ENCODE peak calls at places on chromosomes 4 and X, in eight cellular contexts. K, L, B, V, Q, N, O and S are unnamed samples.

GRCh38 chr4:83113429-83113786 is 1.1 kb downstream of the PLAC8 start:
- DNase-seq in K (no peak), L (no peak), B (no peak), V (no peak), Q (peak), N (no peak), O (no peak), S (peak)

GRCh38 chr4:16227462-16227868 is 1.2 kb upstream of the TAPT1 start:
- DNase-seq in K (no peak), L (no peak), B (no peak), V (no peak), Q (peak), N (peak), O (no peak), S (peak)

GRCh38 chr4:6996481-6996880 is 46.7 kb upstream of the TADA2B start:
- DNase-seq in K (no peak), L (no peak), B (no peak), V (no peak), Q (no peak), N (no peak), O (no peak), S (no peak)

GRCh38 chr4:173014113-173014558 is 154.5 kb upstream of the GALNT7 start:
- DNase-seq in K (no peak), L (no peak), B (no peak), V (peak), Q (peak), N (peak), O (no peak), S (peak)

GRCh38 chr4:123060039-123060770 is 137.8 kb upstream of the NUDT6 start:
- DNase-seq in K (no peak), L (no peak), B (no peak), V (no peak), Q (no peak), N (no peak), O (no peak), S (no peak)

GRCh38 chrX:153646620-153647373 is at the start of gene DUSP9:
- DNase-seq in K (no peak), L (no peak), B (no peak), V (peak), Q (peak), N (peak), O (no peak), S (no peak)

GRCh38 chr4:154982187-154983047 is 201.3 kb downstream of the RBM46 start:
- DNase-seq in K (peak), L (peak), B (peak), V (peak), Q (peak), N (peak), O (peak), S (peak)

GRCh38 chr4:41213563-41214157 is 682 bp downstream of the APBB2 start:
- DNase-seq in K (no peak), L (no peak), B (no peak), V (no peak), Q (peak), N (peak), O (no peak), S (no peak)

GRCh38 chr4:183966371-183966770 is 61.3 kb downstream of the STOX2 start:
- DNase-seq in K (no peak), L (no peak), B (no peak), V (no peak), Q (no peak), N (no peak), O (no peak), S (no peak)

GRCh38 chr4:9970399-9971011 is 50.8 kb downstream of the SLC2A9 start:
- DNase-seq in K (no peak), L (no peak), B (no peak), V (no peak), Q (no peak), N (no peak), O (no peak), S (no peak)

GRCh38 chrX:110989447-110989846 is 106.5 kb upstream of the PAK3 start:
- DNase-seq in K (no peak), L (no peak), B (no peak), V (no peak), Q (no peak), N (no peak), O (no peak), S (no peak)

GRCh38 chr4:153418114-153418513 is 48.0 kb upstream of the TMEM131L start:
- DNase-seq in K (no peak), L (no peak), B (no peak), V (no peak), Q (peak), N (no peak), O (no peak), S (no peak)

GRCh38 chr4:112888617-112889016 is 160.8 kb upstream of the ANK2 start:
- DNase-seq in K (no peak), L (no peak), B (no peak), V (no peak), Q (no peak), N (no peak), O (no peak), S (peak)

GRCh38 chr4:184126800-184127199 is 90.9 kb downstream of the ENPP6 start:
- DNase-seq in K (no peak), L (no peak), B (no peak), V (no peak), Q (no peak), N (no peak), O (no peak), S (no peak)

GRCh38 chr4:13137400-13137799 is 346.7 kb downstream of the RAB28 start:
- DNase-seq in K (no peak), L (no peak), B (no peak), V (no peak), Q (no peak), N (no peak), O (no peak), S (peak)

GRCh38 chr4:166941629-166942028 is 292.7 kb downstream of the SPOCK3 start:
- DNase-seq in K (peak), L (peak), B (no peak), V (peak), Q (peak), N (no peak), O (no peak), S (no peak)

GRCh38 chr4:157898836-157899605 is 273.8 kb downstream of the GASK1B start:
- DNase-seq in K (no peak), L (no peak), B (no peak), V (no peak), Q (peak), N (no peak), O (no peak), S (no peak)

GRCh38 chr4:8050555-8051206 is 107.9 kb downstream of the ABLIM2 start:
- DNase-seq in K (no peak), L (no peak), B (no peak), V (no peak), Q (no peak), N (peak), O (peak), S (no peak)

GRCh38 chr4:90542216-90542615 is 415.0 kb downstream of the CCSER1 start:
- DNase-seq in K (no peak), L (no peak), B (no peak), V (no peak), Q (no peak), N (no peak), O (no peak), S (no peak)

GRCh38 chrX:70969635-70970481 is 39.0 kb upstream of the SLC7A3 start:
- DNase-seq in K (no peak), L (no peak), B (no peak), V (no peak), Q (peak), N (no peak), O (no peak), S (no peak)

GRCh38 chr4:24763631-24764302 is 31.6 kb upstream of the SOD3 start:
- DNase-seq in K (peak), L (no peak), B (no peak), V (peak), Q (peak), N (peak), O (peak), S (peak)

GRCh38 chr4:76830612-76831474 is 67.1 kb downstream of the SOWAHB start:
- DNase-seq in K (peak), L (peak), B (no peak), V (peak), Q (peak), N (peak), O (no peak), S (peak)

GRCh38 chrX:132957211-132958085 is 981 bp downstream of the HS6ST2 start:
- DNase-seq in K (no peak), L (no peak), B (no peak), V (peak), Q (no peak), N (peak), O (peak), S (no peak)

GRCh38 chrX:47030339-47030738 is 47.9 kb upstream of the RGN start:
- DNase-seq in K (peak), L (peak), B (no peak), V (no peak), Q (peak), N (peak), O (peak), S (peak)